ENCODE peak calls at places on chromosomes 16 and 17, in ten cellular contexts. One of them, this sample, is unnamed.

GRCh38 chr17:80441133-80441578 is 26.2 kb downstream of the ENDOV start:
- DNase-seq in hippocampal formation: no peak
- DNase-seq in myocyte: peak
- DNase-seq in A549: peak
- DNase-seq in T-helper 1 cell: no peak
- DNase-seq in ascending aorta: no peak
- DNase-seq in small intestine: no peak
- DNase-seq in NCI-H69: no peak
- DNase-seq in gastrocnemius medialis: no peak
- DNase-seq in fibroblast of the conjunctiva: no peak
- DNase-seq in this sample: no peak

GRCh38 chr17:1783834-1784611 is 22.2 kb downstream of the SERPINF1 start:
- DNase-seq in hippocampal formation: peak
- DNase-seq in myocyte: peak
- DNase-seq in A549: peak
- DNase-seq in T-helper 1 cell: no peak
- DNase-seq in ascending aorta: peak
- DNase-seq in small intestine: peak
- DNase-seq in NCI-H69: peak
- DNase-seq in gastrocnemius medialis: peak
- DNase-seq in fibroblast of the conjunctiva: peak
- DNase-seq in this sample: no peak

GRCh38 chr16:85847681-85848601 is 48.4 kb downstream of the COX4I1 start:
- DNase-seq in hippocampal formation: no peak
- DNase-seq in myocyte: no peak
- DNase-seq in A549: no peak
- DNase-seq in T-helper 1 cell: no peak
- DNase-seq in ascending aorta: peak
- DNase-seq in small intestine: peak
- DNase-seq in NCI-H69: no peak
- DNase-seq in gastrocnemius medialis: no peak
- DNase-seq in fibroblast of the conjunctiva: no peak
- DNase-seq in this sample: no peak

GRCh38 chr16:87891763-87892162 is 22.5 kb upstream of the SLC7A5 start:
- DNase-seq in hippocampal formation: no peak
- DNase-seq in myocyte: no peak
- DNase-seq in A549: no peak
- DNase-seq in T-helper 1 cell: no peak
- DNase-seq in ascending aorta: no peak
- DNase-seq in small intestine: no peak
- DNase-seq in NCI-H69: no peak
- DNase-seq in gastrocnemius medialis: no peak
- DNase-seq in fibroblast of the conjunctiva: no peak
- DNase-seq in this sample: no peak

GRCh38 chr16:15507299-15507958 is 73.0 kb downstream of the BMERB1 start:
- DNase-seq in hippocampal formation: no peak
- DNase-seq in myocyte: peak
- DNase-seq in A549: no peak
- DNase-seq in T-helper 1 cell: no peak
- DNase-seq in ascending aorta: peak
- DNase-seq in small intestine: no peak
- DNase-seq in NCI-H69: no peak
- DNase-seq in gastrocnemius medialis: peak
- DNase-seq in fibroblast of the conjunctiva: no peak
- DNase-seq in this sample: no peak

GRCh38 chr17:66367112-66367511 is 64.7 kb downstream of the PRKCA start:
- DNase-seq in hippocampal formation: no peak
- DNase-seq in myocyte: no peak
- DNase-seq in A549: no peak
- DNase-seq in T-helper 1 cell: no peak
- DNase-seq in ascending aorta: no peak
- DNase-seq in small intestine: no peak
- DNase-seq in NCI-H69: no peak
- DNase-seq in gastrocnemius medialis: no peak
- DNase-seq in fibroblast of the conjunctiva: no peak
- DNase-seq in this sample: no peak

GRCh38 chr17:72953621-72954020 is 138.9 kb downstream of the SLC39A11 start:
- DNase-seq in hippocampal formation: no peak
- DNase-seq in myocyte: no peak
- DNase-seq in A549: no peak
- DNase-seq in T-helper 1 cell: no peak
- DNase-seq in ascending aorta: no peak
- DNase-seq in small intestine: no peak
- DNase-seq in NCI-H69: peak
- DNase-seq in gastrocnemius medialis: no peak
- DNase-seq in fibroblast of the conjunctiva: no peak
- DNase-seq in this sample: no peak

GRCh38 chr17:19409509-19409908 is 1.5 kb upstream of the RNF112 start:
- DNase-seq in hippocampal formation: no peak
- DNase-seq in myocyte: peak
- DNase-seq in A549: no peak
- DNase-seq in T-helper 1 cell: no peak
- DNase-seq in ascending aorta: no peak
- DNase-seq in small intestine: no peak
- DNase-seq in NCI-H69: peak
- DNase-seq in gastrocnemius medialis: no peak
- DNase-seq in fibroblast of the conjunctiva: no peak
- DNase-seq in this sample: no peak

GRCh38 chr17:78979780-78980623 is at the start of gene LGALS3BP:
- DNase-seq in hippocampal formation: peak
- DNase-seq in myocyte: peak
- DNase-seq in A549: peak
- DNase-seq in T-helper 1 cell: peak
- DNase-seq in ascending aorta: peak
- DNase-seq in small intestine: peak
- DNase-seq in NCI-H69: peak
- DNase-seq in gastrocnemius medialis: no peak
- DNase-seq in fibroblast of the conjunctiva: peak
- DNase-seq in this sample: peak

GRCh38 chr17:65191805-65192740 is 54.9 kb downstream of the RGS9 start:
- DNase-seq in hippocampal formation: no peak
- DNase-seq in myocyte: no peak
- DNase-seq in A549: peak
- DNase-seq in T-helper 1 cell: peak
- DNase-seq in ascending aorta: no peak
- DNase-seq in small intestine: no peak
- DNase-seq in NCI-H69: peak
- DNase-seq in gastrocnemius medialis: no peak
- DNase-seq in fibroblast of the conjunctiva: no peak
- DNase-seq in this sample: no peak

GRCh38 chr17:2347805-2348685 is 10.7 kb downstream of the SGSM2 start:
- DNase-seq in hippocampal formation: peak
- DNase-seq in myocyte: peak
- DNase-seq in A549: peak
- DNase-seq in T-helper 1 cell: no peak
- DNase-seq in ascending aorta: no peak
- DNase-seq in small intestine: peak
- DNase-seq in NCI-H69: peak
- DNase-seq in gastrocnemius medialis: peak
- DNase-seq in fibroblast of the conjunctiva: peak
- DNase-seq in this sample: no peak

GRCh38 chr16:17556276-17557052 is 85.7 kb upstream of the XYLT1 start:
- DNase-seq in hippocampal formation: no peak
- DNase-seq in myocyte: no peak
- DNase-seq in A549: peak
- DNase-seq in T-helper 1 cell: peak
- DNase-seq in ascending aorta: no peak
- DNase-seq in small intestine: peak
- DNase-seq in NCI-H69: peak
- DNase-seq in gastrocnemius medialis: no peak
- DNase-seq in fibroblast of the conjunctiva: no peak
- DNase-seq in this sample: no peak

GRCh38 chr17:72602517-72603345 is 481.9 kb downstream of the SOX9 start:
- DNase-seq in hippocampal formation: no peak
- DNase-seq in myocyte: peak
- DNase-seq in A549: peak
- DNase-seq in T-helper 1 cell: no peak
- DNase-seq in ascending aorta: no peak
- DNase-seq in small intestine: peak
- DNase-seq in NCI-H69: no peak
- DNase-seq in gastrocnemius medialis: no peak
- DNase-seq in fibroblast of the conjunctiva: no peak
- DNase-seq in this sample: no peak

GRCh38 chr17:73231363-73231762 is 30.3 kb downstream of the CPSF4L start:
- DNase-seq in hippocampal formation: no peak
- DNase-seq in myocyte: peak
- DNase-seq in A549: peak
- DNase-seq in T-helper 1 cell: no peak
- DNase-seq in ascending aorta: no peak
- DNase-seq in small intestine: peak
- DNase-seq in NCI-H69: peak
- DNase-seq in gastrocnemius medialis: no peak
- DNase-seq in fibroblast of the conjunctiva: no peak
- DNase-seq in this sample: no peak

GRCh38 chr17:79874329-79874981 is 35.2 kb upstream of the CBX4 start:
- DNase-seq in hippocampal formation: no peak
- DNase-seq in myocyte: peak
- DNase-seq in A549: peak
- DNase-seq in T-helper 1 cell: peak
- DNase-seq in ascending aorta: no peak
- DNase-seq in small intestine: peak
- DNase-seq in NCI-H69: peak
- DNase-seq in gastrocnemius medialis: no peak
- DNase-seq in fibroblast of the conjunctiva: no peak
- DNase-seq in this sample: no peak

GRCh38 chr17:80725532-80725931 is 180.9 kb downstream of the RPTOR start:
- DNase-seq in hippocampal formation: no peak
- DNase-seq in myocyte: no peak
- DNase-seq in A549: no peak
- DNase-seq in T-helper 1 cell: no peak
- DNase-seq in ascending aorta: no peak
- DNase-seq in small intestine: no peak
- DNase-seq in NCI-H69: no peak
- DNase-seq in gastrocnemius medialis: no peak
- DNase-seq in fibroblast of the conjunctiva: no peak
- DNase-seq in this sample: no peak

GRCh38 chr17:7502171-7502847 is 18.1 kb downstream of the POLR2A start:
- DNase-seq in hippocampal formation: no peak
- DNase-seq in myocyte: no peak
- DNase-seq in A549: no peak
- DNase-seq in T-helper 1 cell: no peak
- DNase-seq in ascending aorta: no peak
- DNase-seq in small intestine: no peak
- DNase-seq in NCI-H69: no peak
- DNase-seq in gastrocnemius medialis: no peak
- DNase-seq in fibroblast of the conjunctiva: no peak
- DNase-seq in this sample: no peak

GRCh38 chr17:42623732-42624596 is 14.5 kb downstream of the TUBG1 start:
- DNase-seq in hippocampal formation: no peak
- DNase-seq in myocyte: peak
- DNase-seq in A549: peak
- DNase-seq in T-helper 1 cell: peak
- DNase-seq in ascending aorta: no peak
- DNase-seq in small intestine: peak
- DNase-seq in NCI-H69: peak
- DNase-seq in gastrocnemius medialis: peak
- DNase-seq in fibroblast of the conjunctiva: no peak
- DNase-seq in this sample: peak

GRCh38 chr16:86198201-86199118 is 299.5 kb downstream of the IRF8 start:
- DNase-seq in hippocampal formation: no peak
- DNase-seq in myocyte: no peak
- DNase-seq in A549: no peak
- DNase-seq in T-helper 1 cell: no peak
- DNase-seq in ascending aorta: no peak
- DNase-seq in small intestine: no peak
- DNase-seq in NCI-H69: peak
- DNase-seq in gastrocnemius medialis: no peak
- DNase-seq in fibroblast of the conjunctiva: no peak
- DNase-seq in this sample: no peak

GRCh38 chr16:66899945-66900688 is 18.6 kb downstream of the CDH16 start:
- DNase-seq in hippocampal formation: no peak
- DNase-seq in myocyte: peak
- DNase-seq in A549: peak
- DNase-seq in T-helper 1 cell: no peak
- DNase-seq in ascending aorta: peak
- DNase-seq in small intestine: peak
- DNase-seq in NCI-H69: peak
- DNase-seq in gastrocnemius medialis: peak
- DNase-seq in fibroblast of the conjunctiva: peak
- DNase-seq in this sample: no peak

GRCh38 chr17:78284146-78284545 is 52.7 kb downstream of the TMEM235 start:
- DNase-seq in hippocampal formation: no peak
- DNase-seq in myocyte: no peak
- DNase-seq in A549: no peak
- DNase-seq in T-helper 1 cell: no peak
- DNase-seq in ascending aorta: no peak
- DNase-seq in small intestine: no peak
- DNase-seq in NCI-H69: no peak
- DNase-seq in gastrocnemius medialis: no peak
- DNase-seq in fibroblast of the conjunctiva: peak
- DNase-seq in this sample: no peak

GRCh38 chr17:67891481-67892119 is 66.3 kb downstream of the BPTF start:
- DNase-seq in hippocampal formation: peak
- DNase-seq in myocyte: peak
- DNase-seq in A549: peak
- DNase-seq in T-helper 1 cell: no peak
- DNase-seq in ascending aorta: no peak
- DNase-seq in small intestine: no peak
- DNase-seq in NCI-H69: no peak
- DNase-seq in gastrocnemius medialis: no peak
- DNase-seq in fibroblast of the conjunctiva: peak
- DNase-seq in this sample: no peak

GRCh38 chr17:81821603-81822311 is 11.3 kb downstream of the MCRIP1 start:
- DNase-seq in hippocampal formation: peak
- DNase-seq in myocyte: peak
- DNase-seq in A549: peak
- DNase-seq in T-helper 1 cell: peak
- DNase-seq in ascending aorta: peak
- DNase-seq in small intestine: peak
- DNase-seq in NCI-H69: peak
- DNase-seq in gastrocnemius medialis: peak
- DNase-seq in fibroblast of the conjunctiva: no peak
- DNase-seq in this sample: peak

GRCh38 chr16:2597560-2597902 is 59.7 kb downstream of the PDPK1 start:
- DNase-seq in hippocampal formation: no peak
- DNase-seq in myocyte: no peak
- DNase-seq in A549: no peak
- DNase-seq in T-helper 1 cell: no peak
- DNase-seq in ascending aorta: no peak
- DNase-seq in small intestine: no peak
- DNase-seq in NCI-H69: no peak
- DNase-seq in gastrocnemius medialis: no peak
- DNase-seq in fibroblast of the conjunctiva: no peak
- DNase-seq in this sample: no peak

GRCh38 chr16:8998114-8998513 is 34.4 kb upstream of the USP7 start:
- DNase-seq in hippocampal formation: no peak
- DNase-seq in myocyte: peak
- DNase-seq in A549: no peak
- DNase-seq in T-helper 1 cell: no peak
- DNase-seq in ascending aorta: no peak
- DNase-seq in small intestine: no peak
- DNase-seq in NCI-H69: no peak
- DNase-seq in gastrocnemius medialis: no peak
- DNase-seq in fibroblast of the conjunctiva: peak
- DNase-seq in this sample: no peak

GRCh38 chr17:27994586-27994985 is 47.9 kb upstream of the NLK start:
- DNase-seq in hippocampal formation: peak
- DNase-seq in myocyte: no peak
- DNase-seq in A549: no peak
- DNase-seq in T-helper 1 cell: no peak
- DNase-seq in ascending aorta: no peak
- DNase-seq in small intestine: no peak
- DNase-seq in NCI-H69: peak
- DNase-seq in gastrocnemius medialis: no peak
- DNase-seq in fibroblast of the conjunctiva: no peak
- DNase-seq in this sample: no peak

This sample was measured in NCI-H2107.